ENCODE peak calls at places on chromosomes 3 and 15, in five cellular contexts. One of them, this sample, is unnamed.

GRCh38 chr3:157408499-157409149 is 28.0 kb upstream of the PTX3 start:
- DNase-seq in NCI-H774: no peak
- DNase-seq in activated CD4-positive, alpha-beta T cell treated with anti-CD3 and anti-CD28 coated beads, Interleukin-2, amount 10 ng/mL, durations not matched to agents 7 days and 5 days: no peak
- DNase-seq in CD8-positive, alpha-beta memory T cell: no peak
- DNase-seq in tibial artery: no peak
- DNase-seq in this sample: no peak

GRCh38 chr3:481680-482079 is 285.1 kb downstream of the CHL1 start:
- DNase-seq in NCI-H774: no peak
- DNase-seq in activated CD4-positive, alpha-beta T cell treated with anti-CD3 and anti-CD28 coated beads, Interleukin-2, amount 10 ng/mL, durations not matched to agents 7 days and 5 days: no peak
- DNase-seq in CD8-positive, alpha-beta memory T cell: no peak
- DNase-seq in tibial artery: no peak
- DNase-seq in this sample: no peak

GRCh38 chr3:65751123-65751700 is 287.5 kb downstream of the MAGI1 start:
- DNase-seq in NCI-H774: no peak
- DNase-seq in activated CD4-positive, alpha-beta T cell treated with anti-CD3 and anti-CD28 coated beads, Interleukin-2, amount 10 ng/mL, durations not matched to agents 7 days and 5 days: no peak
- DNase-seq in CD8-positive, alpha-beta memory T cell: no peak
- DNase-seq in tibial artery: no peak
- DNase-seq in this sample: no peak

GRCh38 chr15:70857547-70858265 is 3.7 kb upstream of the LARP6 start:
- DNase-seq in NCI-H774: no peak
- DNase-seq in activated CD4-positive, alpha-beta T cell treated with anti-CD3 and anti-CD28 coated beads, Interleukin-2, amount 10 ng/mL, durations not matched to agents 7 days and 5 days: no peak
- DNase-seq in CD8-positive, alpha-beta memory T cell: no peak
- DNase-seq in tibial artery: no peak
- DNase-seq in this sample: no peak

GRCh38 chr3:50321146-50321843 is 1.2 kb downstream of the HYAL2 start:
- DNase-seq in NCI-H774: peak; percentile 55
- DNase-seq in activated CD4-positive, alpha-beta T cell treated with anti-CD3 and anti-CD28 coated beads, Interleukin-2, amount 10 ng/mL, durations not matched to agents 7 days and 5 days: peak; percentile 86
- DNase-seq in CD8-positive, alpha-beta memory T cell: peak; percentile 76
- DNase-seq in tibial artery: peak; percentile 94
- DNase-seq in this sample: peak; percentile 88

GRCh38 chr3:197591816-197592215 is 36.0 kb upstream of the BDH1 start:
- DNase-seq in NCI-H774: no peak
- DNase-seq in activated CD4-positive, alpha-beta T cell treated with anti-CD3 and anti-CD28 coated beads, Interleukin-2, amount 10 ng/mL, durations not matched to agents 7 days and 5 days: no peak
- DNase-seq in CD8-positive, alpha-beta memory T cell: no peak
- DNase-seq in tibial artery: no peak
- DNase-seq in this sample: no peak

GRCh38 chr15:63367390-63367789 is 14.3 kb downstream of the CA12 start:
- DNase-seq in NCI-H774: no peak
- DNase-seq in activated CD4-positive, alpha-beta T cell treated with anti-CD3 and anti-CD28 coated beads, Interleukin-2, amount 10 ng/mL, durations not matched to agents 7 days and 5 days: no peak
- DNase-seq in CD8-positive, alpha-beta memory T cell: no peak
- DNase-seq in tibial artery: no peak
- DNase-seq in this sample: no peak

GRCh38 chr3:54847361-54847760 is 80.5 kb downstream of the LRTM1 start:
- DNase-seq in NCI-H774: no peak
- DNase-seq in activated CD4-positive, alpha-beta T cell treated with anti-CD3 and anti-CD28 coated beads, Interleukin-2, amount 10 ng/mL, durations not matched to agents 7 days and 5 days: no peak
- DNase-seq in CD8-positive, alpha-beta memory T cell: no peak
- DNase-seq in tibial artery: no peak
- DNase-seq in this sample: no peak

GRCh38 chr15:65903296-65904073 is 34.2 kb downstream of the RAB11A start:
- DNase-seq in NCI-H774: no peak
- DNase-seq in activated CD4-positive, alpha-beta T cell treated with anti-CD3 and anti-CD28 coated beads, Interleukin-2, amount 10 ng/mL, durations not matched to agents 7 days and 5 days: no peak
- DNase-seq in CD8-positive, alpha-beta memory T cell: no peak
- DNase-seq in tibial artery: no peak
- DNase-seq in this sample: no peak

GRCh38 chr3:170953736-170954135 is 45.3 kb upstream of the EIF5A2 start:
- DNase-seq in NCI-H774: no peak
- DNase-seq in activated CD4-positive, alpha-beta T cell treated with anti-CD3 and anti-CD28 coated beads, Interleukin-2, amount 10 ng/mL, durations not matched to agents 7 days and 5 days: no peak
- DNase-seq in CD8-positive, alpha-beta memory T cell: no peak
- DNase-seq in tibial artery: no peak
- DNase-seq in this sample: no peak

GRCh38 chr3:48402281-48402732 is 27.6 kb downstream of the PLXNB1 start:
- DNase-seq in NCI-H774: no peak
- DNase-seq in activated CD4-positive, alpha-beta T cell treated with anti-CD3 and anti-CD28 coated beads, Interleukin-2, amount 10 ng/mL, durations not matched to agents 7 days and 5 days: peak; percentile 3
- DNase-seq in CD8-positive, alpha-beta memory T cell: no peak
- DNase-seq in tibial artery: peak; percentile 99
- DNase-seq in this sample: peak; percentile 88

GRCh38 chr3:51705276-51706020 is 1.4 kb upstream of the GRM2 start:
- DNase-seq in NCI-H774: no peak
- DNase-seq in activated CD4-positive, alpha-beta T cell treated with anti-CD3 and anti-CD28 coated beads, Interleukin-2, amount 10 ng/mL, durations not matched to agents 7 days and 5 days: no peak
- DNase-seq in CD8-positive, alpha-beta memory T cell: no peak
- DNase-seq in tibial artery: peak; percentile 31
- DNase-seq in this sample: peak; percentile 4

This sample was measured in uterus.